ENCODE peak calls at places on chromosomes 1 and 21, in eight cellular contexts. E is tibial nerve; K is neural progenitor cell; G is CD4-positive, alpha-beta T cell; T is IMR-90; R is small intestine; Z is stomach; I is right lobe of liver. P is an unnamed sample.

GRCh38 chr1:178575611-178576331 is 62.9 kb downstream of the TEX35 start:
- DNase-seq in E (no peak), K (no peak), G (no peak), T (peak; percentile 60), R (peak; percentile 30), Z (no peak), I (no peak), P (no peak)

GRCh38 chr1:94920061-94920460 is 6.8 kb downstream of the CNN3 start:
- DNase-seq in E (no peak), K (no peak), G (no peak), T (no peak), R (peak; percentile 39), Z (no peak), I (no peak), P (no peak)

GRCh38 chr1:9128520-9129371 is at the start of gene GPR157:
- DNase-seq in E (peak; percentile 81), K (peak; percentile 93), G (peak; percentile 65), T (peak; percentile 61), R (peak; percentile 90), Z (peak; percentile 94), I (peak; percentile 96), P (peak; percentile 79)

GRCh38 chr1:172971241-172971640 is 79.5 kb downstream of the TNFSF18 start:
- DNase-seq in E (no peak), K (peak; percentile 2), G (no peak), T (no peak), R (no peak), Z (no peak), I (no peak), P (no peak)

GRCh38 chr1:164562947-164563346 is 4.0 kb downstream of the PBX1 start:
- DNase-seq in E (no peak), K (no peak), G (no peak), T (no peak), R (no peak), Z (no peak), I (no peak), P (no peak)

GRCh38 chr1:229341811-229342304 is 989 bp downstream of the CCSAP start:
- DNase-seq in E (no peak), K (no peak), G (no peak), T (peak; percentile 24), R (no peak), Z (no peak), I (no peak), P (no peak)

GRCh38 chr1:30507391-30508174 is 215.8 kb downstream of the MATN1 start:
- DNase-seq in E (no peak), K (no peak), G (no peak), T (no peak), R (no peak), Z (peak; percentile 22), I (no peak), P (no peak)

GRCh38 chr1:203632941-203633340 is 6.3 kb downstream of the ATP2B4 start:
- DNase-seq in E (no peak), K (no peak), G (no peak), T (no peak), R (no peak), Z (no peak), I (no peak), P (no peak)

GRCh38 chr1:69513621-69514020 is 54.1 kb upstream of the LRRC7 start:
- DNase-seq in E (no peak), K (no peak), G (no peak), T (peak; percentile 28), R (no peak), Z (no peak), I (no peak), P (no peak)

GRCh38 chr1:30727796-30728195 is 4.4 kb upstream of the MATN1 start:
- DNase-seq in E (no peak), K (no peak), G (no peak), T (peak; percentile 66), R (no peak), Z (no peak), I (no peak), P (no peak)

GRCh38 chr21:41678944-41679343 is 87.9 kb downstream of the RIPK4 start:
- DNase-seq in E (peak; percentile 88), K (peak; percentile 96), G (no peak), T (peak; percentile 94), R (peak; percentile 100), Z (peak; percentile 97), I (peak; percentile 94), P (no peak)

GRCh38 chr1:235411489-235412486 is 44.6 kb downstream of the TBCE start:
- DNase-seq in E (no peak), K (no peak), G (no peak), T (no peak), R (peak; percentile 92), Z (peak; percentile 26), I (peak; percentile 87), P (no peak)

GRCh38 chr1:18109058-18109755 is 1.6 kb downstream of the IGSF21 start:
- DNase-seq in E (no peak), K (peak; percentile 55), G (no peak), T (no peak), R (no peak), Z (no peak), I (no peak), P (no peak)

GRCh38 chr1:34426325-34426896 is 249.7 kb downstream of the C1orf94 start:
- DNase-seq in E (no peak), K (no peak), G (no peak), T (no peak), R (peak; percentile 9), Z (no peak), I (no peak), P (no peak)

GRCh38 chr1:8031176-8031785 is 5.2 kb upstream of the ERRFI1 start:
- DNase-seq in E (no peak), K (peak; percentile 47), G (no peak), T (peak; percentile 73), R (peak; percentile 50), Z (no peak), I (no peak), P (no peak)

GRCh38 chr21:43639470-43640178 is 19.7 kb downstream of the HSF2BP start:
- DNase-seq in E (no peak), K (no peak), G (no peak), T (peak; percentile 88), R (peak; percentile 51), Z (no peak), I (no peak), P (no peak)

GRCh38 chr1:53070621-53071020 is 8.6 kb downstream of the PODN start:
- DNase-seq in E (peak; percentile 8), K (no peak), G (no peak), T (no peak), R (no peak), Z (no peak), I (peak; percentile 32), P (no peak)

GRCh38 chr1:4797429-4797828 is 143.0 kb downstream of the AJAP1 start:
- DNase-seq in E (no peak), K (no peak), G (no peak), T (no peak), R (no peak), Z (no peak), I (no peak), P (no peak)
- H3K9me3 ChIP-seq in E (peaks cover 46% of the 10 kb centered on the region), K (no peaks in the 10 kb centered on the region), G (no peaks in the 10 kb centered on the region), T (peaks cover 55% of the 10 kb centered on the region), R (no peaks in the 10 kb centered on the region), Z (peaks cover 4% of the 10 kb centered on the region), I (no peaks in the 10 kb centered on the region), P (no peaks in the 10 kb centered on the region)

DNA sequence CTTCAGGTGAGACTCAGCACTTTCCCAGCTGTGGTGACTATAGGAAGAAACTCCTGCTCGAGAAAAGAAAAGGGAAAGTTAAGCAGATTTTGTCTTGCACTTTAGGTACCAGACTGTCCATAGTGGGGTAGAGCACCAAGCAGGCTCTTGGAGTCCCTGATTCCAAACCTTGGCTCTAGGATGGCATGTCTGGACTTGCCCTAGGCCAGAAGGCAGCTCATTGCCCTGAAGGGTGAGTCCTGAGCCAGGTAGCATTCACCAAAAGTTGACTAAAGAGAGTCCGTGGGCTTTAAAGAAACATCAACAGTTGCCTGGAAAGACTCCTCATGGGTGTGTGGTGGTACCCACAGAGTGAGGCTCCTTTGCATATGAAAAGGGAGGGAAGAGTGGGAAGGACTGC is 145.2 kb upstream of the SNX7 start:
- DNase-seq in E (no peak), K (no peak), G (no peak), T (no peak), R (no peak), Z (no peak), I (no peak), P (no peak)
- H3K9me3 ChIP-seq in E (no peaks in the 10 kb centered on the region), K (no peaks in the 10 kb centered on the region), G (no peaks in the 10 kb centered on the region), T (no peaks in the 10 kb centered on the region), R (no peaks in the 10 kb centered on the region), Z (no peaks in the 10 kb centered on the region), I (no peaks in the 10 kb centered on the region), P (no peaks in the 10 kb centered on the region)

DNA sequence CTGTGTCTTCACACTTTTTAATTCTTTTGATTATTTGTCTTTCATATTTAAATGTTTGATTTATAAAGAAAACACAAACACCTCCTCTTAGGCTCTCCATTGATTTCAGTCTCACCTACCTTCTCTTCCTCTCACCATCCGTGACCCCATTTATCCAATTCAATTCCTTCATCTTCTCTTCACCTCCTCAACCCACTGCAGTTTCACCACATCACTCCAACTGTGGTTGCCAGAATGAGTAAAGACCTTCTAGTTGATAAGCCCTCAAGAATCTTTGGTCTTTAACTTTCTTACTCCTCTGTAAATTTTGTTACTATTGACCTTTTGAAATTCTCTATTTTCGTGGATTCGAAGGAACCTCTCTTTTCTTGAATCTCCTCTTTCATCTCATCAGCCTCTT is 260.7 kb downstream of the CHRM3 start:
- DNase-seq in E (no peak), K (no peak), G (no peak), T (no peak), R (no peak), Z (no peak), I (no peak), P (no peak)
- H3K9me3 ChIP-seq in E (peaks cover 9% of the 10 kb centered on the region), K (no peaks in the 10 kb centered on the region), G (no peaks in the 10 kb centered on the region), T (peaks cover 17% of the 10 kb centered on the region), R (no peaks in the 10 kb centered on the region), Z (peaks cover 7% of the 10 kb centered on the region), I (no peaks in the 10 kb centered on the region), P (no peaks in the 10 kb centered on the region)

GRCh38 chr1:45265244-45265643 is 58.8 kb upstream of the ZSWIM5 start:
- DNase-seq in E (no peak), K (no peak), G (no peak), T (no peak), R (peak; percentile 74), Z (no peak), I (no peak), P (no peak)

GRCh38 chr1:45259053-45259452 is 52.6 kb upstream of the ZSWIM5 start:
- DNase-seq in E (no peak), K (no peak), G (no peak), T (no peak), R (no peak), Z (no peak), I (no peak), P (no peak)

GRCh38 chr1:45263132-45263531 is 56.7 kb upstream of the ZSWIM5 start:
- DNase-seq in E (no peak), K (no peak), G (no peak), T (no peak), R (no peak), Z (no peak), I (no peak), P (no peak)

GRCh38 chr1:45258059-45258650 is 51.8 kb upstream of the ZSWIM5 start:
- DNase-seq in E (no peak), K (peak; percentile 8), G (no peak), T (no peak), R (no peak), Z (no peak), I (no peak), P (no peak)

DNA sequence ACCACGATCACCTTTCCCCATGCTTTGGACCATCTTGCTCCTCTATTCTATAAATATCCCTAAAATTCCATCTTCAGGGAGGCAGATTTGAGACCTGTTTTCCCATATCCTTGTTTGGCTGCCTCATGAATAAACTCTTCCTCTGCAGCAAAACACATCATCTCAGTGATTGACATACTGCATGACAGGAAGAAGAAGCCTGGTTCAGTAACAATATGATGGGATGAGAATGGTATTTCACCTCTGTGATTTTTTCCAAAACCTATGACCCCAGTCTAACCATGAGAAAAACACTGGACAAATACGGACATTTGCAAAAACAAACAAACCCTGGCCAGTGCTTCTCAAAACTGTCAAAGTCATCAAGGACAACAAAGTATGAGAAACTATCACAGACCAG is 53.8 kb upstream of the ZSWIM5 start:
- DNase-seq in E (no peak), K (no peak), G (no peak), T (no peak), R (no peak), Z (no peak), I (no peak), P (no peak)
- H3K9me3 ChIP-seq in E (peaks cover 31% of the 10 kb centered on the region), K (peaks cover 18% of the 10 kb centered on the region), G (peaks cover 28% of the 10 kb centered on the region), T (peaks cover 14% of the 10 kb centered on the region), R (peaks cover 2% of the 10 kb centered on the region), Z (peaks cover 30% of the 10 kb centered on the region), I (no peaks in the 10 kb centered on the region), P (no peaks in the 10 kb centered on the region)